ENCODE peak calls at places on chromosomes 1 and 21, in eight cellular contexts. E is IMR-90; F is uterus; W is CD8-positive, alpha-beta memory T cell; U is sigmoid colon; C is foreskin keratinocyte; T is suprapubic skin; B is tibial nerve. K is an unnamed sample. For H3K4me1, the result is how much of the 10 kb centered on the place peaks cover.

GRCh38 chr21:17821121-17821520 is 2.0 kb upstream of the C21orf91 start:
- DNase-seq in U (no peak), C (no peak), B (no peak), W (no peak), T (no peak), F (no peak), E (no peak), K (no peak)

GRCh38 chr1:53197301-53198205 is 929 bp downstream of the CPT2 start:
- DNase-seq in U (peak), T (peak), E (no peak), W (no peak), B (no peak), C (no peak), F (no peak), K (no peak)

GRCh38 chr1:97630968-97631367 is 289.9 kb downstream of the DPYD start:
- DNase-seq in T (no peak), U (no peak), W (no peak), B (no peak), C (no peak), E (no peak), F (peak), K (no peak)

GRCh38 chr1:102733491-102734236 is 374.7 kb downstream of the COL11A1 start:
- DNase-seq in E (no peak), T (no peak), B (no peak), F (no peak), U (no peak), W (no peak), C (no peak), K (no peak)

GRCh38 chr1:155008015-155008941 is 5.7 kb downstream of the ZBTB7B start:
- DNase-seq in E (no peak), F (no peak), W (no peak), C (no peak), U (no peak), B (no peak), T (no peak), K (no peak)

GRCh38 chr1:118921994-118922393 is 66.1 kb downstream of the TBX15 start:
- DNase-seq in T (no peak), C (no peak), E (no peak), F (no peak), U (no peak), W (no peak), B (no peak), K (no peak)

GRCh38 chr1:180912801-180913616 is at the start of gene KIAA1614:
- DNase-seq in E (peak), T (peak), U (peak), B (no peak), C (no peak), F (peak), W (no peak), K (no peak)

GRCh38 chr1:160416369-160416768 is 16.0 kb downstream of the VANGL2 start:
- DNase-seq in T (no peak), W (no peak), C (no peak), B (no peak), E (peak), F (no peak), U (no peak), K (no peak)

GRCh38 chr1:56068908-56069307 is 510.5 kb downstream of the PLPP3 start:
- DNase-seq in B (no peak), E (peak), F (no peak), C (no peak), T (no peak), U (no peak), W (no peak), K (no peak)
- H3K27ac ChIP-seq in B (no peak), E (no peak), F (no peak), C (peak), T (no peak), U (no peak), W (no peak), K (no peak)

DNA sequence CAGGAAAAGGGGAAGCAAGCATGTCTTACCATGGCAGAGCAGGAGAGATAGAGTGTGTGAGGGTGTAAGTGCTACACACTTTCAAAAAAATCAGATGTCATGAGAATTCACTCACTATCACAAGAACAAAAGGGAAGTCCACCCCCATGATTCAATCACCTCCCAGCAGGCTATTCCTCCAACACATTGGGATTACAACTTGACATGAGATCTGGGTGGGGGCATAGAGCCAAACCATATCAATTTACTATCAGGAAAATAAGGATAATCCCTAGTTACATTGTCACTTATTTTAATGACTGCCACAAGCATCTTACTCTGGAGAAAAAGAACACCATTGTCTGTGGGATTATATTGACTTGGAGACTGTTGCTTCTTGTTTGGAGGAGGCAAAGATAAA is 66.1 kb upstream of the VANGL1 start:
- DNase-seq in W (no peak), B (no peak), U (no peak), C (no peak), T (no peak), F (no peak), E (no peak), K (no peak)
- H3K4me1 ChIP-seq in W (under half), B (under half), U (under half), C (under half), T (under half), F (under half), E (under half), K (under half)

GRCh38 chr1:116515702-116516101 is 55.1 kb downstream of the CD58 start:
- DNase-seq in E (no peak), U (no peak), T (no peak), F (no peak), B (no peak), C (no peak), W (peak), K (no peak)

GRCh38 chr1:116516631-116517030 is 54.2 kb downstream of the CD58 start:
- DNase-seq in F (no peak), T (no peak), U (no peak), C (no peak), W (no peak), B (no peak), E (no peak), K (no peak)

GRCh38 chr1:116514708-116515525 is 55.9 kb downstream of the CD58 start:
- DNase-seq in U (no peak), B (no peak), W (peak), F (no peak), E (no peak), C (no peak), T (no peak), K (no peak)

GRCh38 chr1:116511459-116512019 is 59.3 kb downstream of the CD58 start:
- DNase-seq in F (no peak), W (no peak), U (no peak), T (no peak), C (no peak), B (no peak), E (no peak), K (no peak)

DNA sequence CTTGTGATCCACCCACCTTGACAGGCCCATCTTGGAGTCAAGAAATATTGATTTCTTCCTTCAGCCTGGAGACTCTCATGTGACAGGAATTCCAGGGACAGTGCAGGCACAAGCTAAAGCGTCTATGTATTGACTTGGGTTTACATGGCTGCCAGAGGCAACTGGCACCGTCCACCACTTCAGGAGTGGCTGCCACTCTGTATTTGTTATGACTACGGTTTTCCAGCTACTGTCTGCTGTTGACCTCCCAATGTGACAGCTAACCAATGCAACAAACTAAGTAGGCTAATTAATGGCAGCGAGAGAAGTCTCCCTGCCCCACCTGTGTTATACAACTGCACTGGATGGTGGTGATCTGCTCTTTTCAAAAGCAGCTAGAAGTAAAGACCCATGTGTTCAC is 56.9 kb downstream of the CD58 start:
- DNase-seq in W (no peak), F (no peak), T (no peak), B (no peak), E (no peak), U (no peak), C (no peak), K (no peak)
- H3K27ac ChIP-seq in W (peak), F (no peak), T (no peak), B (no peak), E (no peak), U (no peak), C (no peak), K (no peak)

DNA sequence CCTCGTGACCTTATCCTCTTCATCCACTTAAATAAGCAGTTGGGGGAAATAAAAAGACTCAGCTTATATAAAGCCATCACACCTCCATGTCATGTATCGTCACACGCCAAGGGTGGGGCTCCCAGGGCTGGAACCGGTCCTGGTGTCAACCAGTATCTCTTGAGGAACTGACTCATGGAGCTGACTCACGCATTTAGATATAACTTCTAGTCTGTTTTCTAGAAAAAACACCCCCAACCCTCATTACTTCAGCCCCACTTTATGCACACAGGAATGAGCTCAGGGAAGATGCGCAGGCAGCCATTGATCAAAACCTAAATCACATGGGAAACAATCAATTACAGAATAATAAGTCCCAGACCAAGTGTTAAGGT is 6.9 kb upstream of the IL22RA1 start:
- DNase-seq in T (no peak), U (no peak), F (no peak), C (peak), E (peak), W (no peak), B (no peak), K (no peak)
- H3K4me1 ChIP-seq in T (under half), U (under half), F (under half), C (under half), E (under half), W (under half), B (under half), K (under half)

GRCh38 chr1:204131978-204132377 is 19.9 kb downstream of the ETNK2 start:
- DNase-seq in T (no peak), W (no peak), B (no peak), E (no peak), F (no peak), C (no peak), U (no peak), K (no peak)
- H3K27ac ChIP-seq in T (no peak), W (no peak), B (no peak), E (no peak), F (peak), C (no peak), U (no peak), K (peak)

GRCh38 chr21:21457077-21457476 is 458.9 kb downstream of the NCAM2 start:
- DNase-seq in B (no peak), W (no peak), T (no peak), U (no peak), C (no peak), F (no peak), E (no peak), K (no peak)

GRCh38 chr21:21460979-21461378 is 462.8 kb downstream of the NCAM2 start:
- DNase-seq in T (no peak), W (no peak), F (no peak), U (no peak), E (no peak), B (no peak), C (no peak), K (no peak)

GRCh38 chr21:21463456-21463855 is 465.2 kb downstream of the NCAM2 start:
- DNase-seq in C (no peak), B (no peak), W (no peak), E (no peak), T (no peak), F (no peak), U (no peak), K (no peak)

DNA sequence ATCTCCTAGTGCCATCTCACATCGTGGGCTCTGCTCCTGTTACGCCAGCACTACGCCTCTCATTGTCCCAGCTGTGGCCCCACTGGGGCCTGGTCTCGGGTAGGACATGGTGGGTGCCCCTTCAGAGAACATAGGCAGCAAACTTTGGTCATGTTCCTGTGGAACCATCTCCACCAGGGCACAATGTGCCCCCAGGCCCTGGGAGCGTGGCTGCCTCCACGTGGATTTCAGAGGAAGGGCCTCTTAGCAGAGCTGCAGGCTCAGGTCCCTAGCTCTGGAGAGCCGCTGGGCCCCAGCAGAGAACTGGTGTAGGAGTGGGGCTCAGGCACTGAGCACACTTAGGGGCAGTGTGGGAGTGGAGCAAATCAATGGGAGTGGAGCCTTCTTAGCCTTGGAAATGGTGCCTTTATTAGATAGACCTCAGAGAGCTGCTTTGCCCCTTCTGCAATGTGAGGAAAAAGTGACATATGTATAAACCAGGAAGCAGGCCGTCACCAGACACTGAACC is 460.0 kb downstream of the NCAM2 start:
- DNase-seq in C (no peak), E (no peak), F (no peak), U (no peak), T (no peak), B (no peak), W (no peak), K (no peak)
- H3K4me1 ChIP-seq in C (under half), E (under half), F (under half), U (under half), T (under half), B (under half), W (under half), K (under half)